ENCODE peak calls at places on chromosomes 6 and 20, in four cellular contexts. G is PC-3, U is esophagus squamous epithelium, E is adipocyte. D is an unnamed sample.

GRCh38 chr6:89840538-89840937 is 10.9 kb downstream of the CASP8AP2 start:
- DNase-seq in U (no peak), G (no peak), E (no peak), D (no peak)

GRCh38 chr6:74333406-74333805 is 637.4 kb downstream of the CD109 start:
- DNase-seq in E (peak; percentile 33), U (no peak), G (no peak), D (no peak)

GRCh38 chr6:13470240-13471140 is 16.9 kb downstream of the GFOD1 start:
- DNase-seq in U (no peak), G (no peak), E (no peak), D (no peak)

GRCh38 chr20:58458342-58459057 is 56.7 kb downstream of the APCDD1L start:
- DNase-seq in U (no peak), E (no peak), G (peak; percentile 22), D (no peak)

GRCh38 chr6:30841644-30842504 is 42.4 kb upstream of the DDR1 start:
- DNase-seq in U (no peak), E (no peak), G (no peak), D (no peak)

GRCh38 chr6:75204222-75204958 is 1.5 kb downstream of the COL12A1 start:
- DNase-seq in G (peak; percentile 86), E (peak; percentile 96), U (no peak), D (peak; percentile 64)

GRCh38 chr20:39070484-39071231 is 108.5 kb downstream of the DHX35 start:
- DNase-seq in U (no peak), G (peak; percentile 32), E (peak; percentile 34), D (no peak)

GRCh38 chr6:108798672-108799355 is 49.4 kb upstream of the ARMC2 start:
- DNase-seq in G (no peak), U (no peak), E (no peak), D (no peak)

GRCh38 chr6:120173250-120173649 is 823.7 kb upstream of the MAN1A1 start:
- DNase-seq in G (no peak), U (no peak), E (no peak), D (no peak)

GRCh38 chr6:88650029-88650619 is 313.3 kb downstream of the RNGTT start:
- DNase-seq in U (no peak), G (no peak), E (peak; percentile 84), D (no peak)

GRCh38 chr6:37103169-37104039 is 66.5 kb upstream of the PIM1 start:
- DNase-seq in G (peak; percentile 66), U (no peak), E (peak; percentile 42), D (no peak)

GRCh38 chr20:8652396-8652795 is 416.5 kb upstream of the PLCB4 start:
- DNase-seq in E (no peak), G (no peak), U (no peak), D (no peak)

GRCh38 chr6:163408352-163408991 is 6.0 kb upstream of the QKI start:
- DNase-seq in G (no peak), E (no peak), U (no peak), D (no peak)

GRCh38 chr20:32285082-32285620 is 7.7 kb downstream of the KIF3B start:
- DNase-seq in E (no peak), G (no peak), U (no peak), D (no peak)

GRCh38 chr20:41395669-41396664 is 29.3 kb upstream of the EMILIN3 start:
- DNase-seq in G (no peak), U (no peak), E (no peak), D (no peak)

GRCh38 chr6:159821726-159822125 is 21.6 kb downstream of the PNLDC1 start:
- DNase-seq in E (no peak), U (no peak), G (no peak), D (no peak)

GRCh38 chr20:51758978-51759544 is 9.1 kb downstream of the ATP9A start:
- DNase-seq in U (no peak), E (no peak), G (no peak), D (no peak)

GRCh38 chr6:5094327-5094726 is 9.2 kb downstream of the PPP1R3G start:
- DNase-seq in G (peak; percentile 76), E (peak; percentile 95), U (no peak), D (no peak)

GRCh38 chr20:17898548-17898994 is 70.0 kb downstream of the SNX5 start:
- DNase-seq in E (peak; percentile 91), G (peak; percentile 86), U (no peak), D (peak; percentile 72)

GRCh38 chr6:144190593-144190992 is 40.3 kb downstream of the STX11 start:
- DNase-seq in U (no peak), E (no peak), G (peak; percentile 77), D (peak; percentile 6)

DNA sequence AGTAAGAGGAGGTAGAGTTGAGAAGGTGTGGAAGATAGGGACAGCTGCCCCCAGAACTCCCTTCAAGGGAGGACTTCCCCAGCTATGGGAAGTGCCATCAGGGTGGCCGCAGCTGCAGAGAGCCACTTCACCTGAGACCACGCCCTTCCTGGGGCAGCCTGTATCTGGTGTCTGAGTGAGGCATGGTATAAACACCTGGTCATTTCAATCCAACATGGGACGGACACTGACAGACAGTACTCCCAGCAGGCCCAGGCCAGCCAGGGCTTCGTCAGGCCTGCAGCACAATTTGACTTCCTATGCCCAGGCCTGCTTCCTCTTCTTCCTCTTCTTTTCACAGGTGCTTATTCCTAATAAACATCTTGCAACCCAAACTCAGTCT is 4.5 kb downstream of the SOX12 start:
- DNase-seq in G (no peak), U (no peak), E (no peak), D (no peak)
- H3K4me1 ChIP-seq in G (peaks cover 18% of the 10 kb centered on the region), U (peaks cover 54% of the 10 kb centered on the region), E (peaks cover 15% of the 10 kb centered on the region), D (peaks cover 15% of the 10 kb centered on the region)

DNA sequence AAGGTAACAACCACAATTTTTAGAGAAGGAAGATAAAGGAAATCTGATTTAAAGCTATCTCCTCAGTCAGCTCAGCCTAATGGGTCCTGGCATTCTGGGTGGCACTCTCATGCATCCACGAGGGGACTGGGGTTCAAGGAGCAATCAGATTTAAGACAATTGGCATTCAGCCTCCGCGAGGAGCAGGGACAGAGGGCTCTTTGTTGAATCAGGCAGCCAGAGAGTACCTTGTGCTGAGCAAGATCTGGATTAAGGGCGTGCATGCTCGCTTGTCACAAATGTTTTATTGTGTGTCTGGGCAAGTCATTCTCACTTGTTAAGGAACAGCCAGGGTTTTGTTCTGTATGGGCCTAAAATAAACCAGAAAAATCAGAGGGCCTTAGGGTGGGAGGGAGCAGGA is 475.3 kb upstream of the NRSN1 start:
- DNase-seq in G (peak; percentile 8), U (no peak), E (no peak), D (no peak)
- H3K4me1 ChIP-seq in G (no peaks in the 10 kb centered on the region), U (no peaks in the 10 kb centered on the region), E (no peaks in the 10 kb centered on the region), D (no peaks in the 10 kb centered on the region)

GRCh38 chr20:48824830-48825550 is 2.8 kb downstream of the PREX1 start:
- DNase-seq in E (peak; percentile 35), G (no peak), U (no peak), D (no peak)
- H3K4me1 ChIP-seq in E (peaks cover 3% of the 10 kb centered on the region), G (peaks cover 56% of the 10 kb centered on the region), U (peaks cover 82% of the 10 kb centered on the region), D (peaks cover 70% of the 10 kb centered on the region)

GRCh38 chr20:46401478-46401860 is 4.9 kb downstream of the ELMO2 start:
- DNase-seq in U (no peak), E (no peak), G (no peak), D (no peak)
- H3K4me1 ChIP-seq in U (peaks cover 93% of the 10 kb centered on the region), E (peaks cover 53% of the 10 kb centered on the region), G (peaks cover 43% of the 10 kb centered on the region), D (peaks cover 92% of the 10 kb centered on the region)

DNA sequence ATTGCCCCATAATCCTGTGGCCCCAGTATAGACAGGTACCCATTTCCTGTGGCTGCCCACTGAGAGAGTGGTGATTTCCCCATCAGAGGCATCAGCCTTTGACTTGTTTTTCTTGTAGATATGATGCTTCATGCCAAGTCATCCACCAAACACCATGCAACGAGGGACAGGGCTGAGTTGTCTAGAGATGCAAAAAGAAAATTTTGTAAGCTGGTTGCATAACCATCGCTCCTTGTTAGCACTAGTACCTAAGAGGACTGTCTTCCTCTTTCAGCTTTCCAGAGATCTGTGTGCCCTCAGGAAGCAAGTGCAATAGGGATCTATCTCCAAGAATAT is 166.8 kb downstream of the BCAS1 start:
- DNase-seq in E (no peak), G (no peak), U (no peak), D (no peak)
- H3K4me1 ChIP-seq in E (peaks cover 62% of the 10 kb centered on the region), G (peaks cover 62% of the 10 kb centered on the region), U (peaks cover 79% of the 10 kb centered on the region), D (peaks cover 19% of the 10 kb centered on the region)

DNA sequence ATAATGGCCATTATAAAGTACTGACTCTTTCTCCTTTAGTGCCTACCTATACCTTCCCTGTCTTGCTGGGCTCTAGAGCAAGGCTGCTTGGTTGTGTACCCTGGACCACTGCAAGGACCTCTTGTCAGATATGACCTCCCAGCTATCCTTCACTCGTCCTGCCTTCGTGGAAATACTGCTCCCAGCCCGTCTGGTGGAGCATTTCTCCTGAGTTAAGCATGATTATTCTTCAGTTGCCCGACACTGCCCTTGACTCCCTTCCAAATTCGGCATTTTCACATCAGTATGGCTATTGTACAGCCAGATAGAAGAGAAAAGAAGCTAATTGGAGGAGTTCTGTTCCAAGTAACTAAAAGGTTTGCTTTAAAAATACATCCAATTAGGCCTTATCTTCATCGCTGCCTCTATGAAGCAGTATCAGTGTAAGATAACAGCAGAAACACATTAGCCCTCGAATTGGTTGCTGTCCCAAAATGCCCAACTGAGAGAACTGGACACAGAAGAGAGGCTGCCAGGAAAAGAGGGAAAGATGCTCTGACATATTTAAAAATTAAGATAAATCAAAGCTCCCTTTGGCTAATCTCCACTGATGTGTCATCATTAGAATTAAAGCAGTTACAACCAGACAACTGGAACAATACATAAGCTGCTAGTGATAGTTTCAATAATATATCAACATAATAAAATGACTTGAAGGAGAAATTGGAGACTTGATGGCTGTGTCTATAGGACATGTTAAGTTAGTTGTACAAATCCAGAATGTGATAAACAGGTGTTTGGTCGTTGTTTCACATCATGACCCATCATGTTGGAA is 54.4 kb downstream of the OPRM1 start:
- DNase-seq in G (no peak), E (no peak), U (no peak), D (no peak)
- H3K4me1 ChIP-seq in G (no peaks in the 10 kb centered on the region), E (no peaks in the 10 kb centered on the region), U (no peaks in the 10 kb centered on the region), D (no peaks in the 10 kb centered on the region)

DNA sequence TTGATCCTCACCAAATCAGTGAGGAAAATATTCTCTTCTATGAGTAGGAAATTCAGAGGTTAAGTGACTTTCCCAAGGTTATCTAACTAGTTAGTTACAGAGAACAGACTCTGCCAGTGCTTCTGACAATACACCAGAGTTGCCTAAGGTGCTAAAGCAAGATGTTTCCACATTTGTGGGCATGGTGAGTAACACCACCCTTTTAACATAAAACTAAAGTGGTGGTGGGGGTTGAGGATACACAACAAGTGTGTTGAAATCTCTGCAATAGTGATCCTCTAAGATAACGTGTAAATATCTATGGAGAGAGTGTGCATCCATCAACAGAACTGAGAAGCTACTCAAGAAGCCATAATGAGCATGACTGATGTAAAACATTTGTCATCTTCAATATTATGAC is 11.7 kb downstream of the VNN2 start:
- DNase-seq in E (peak; percentile 25), G (no peak), U (no peak), D (no peak)
- H3K4me1 ChIP-seq in E (no peaks in the 10 kb centered on the region), G (no peaks in the 10 kb centered on the region), U (no peaks in the 10 kb centered on the region), D (no peaks in the 10 kb centered on the region)

DNA sequence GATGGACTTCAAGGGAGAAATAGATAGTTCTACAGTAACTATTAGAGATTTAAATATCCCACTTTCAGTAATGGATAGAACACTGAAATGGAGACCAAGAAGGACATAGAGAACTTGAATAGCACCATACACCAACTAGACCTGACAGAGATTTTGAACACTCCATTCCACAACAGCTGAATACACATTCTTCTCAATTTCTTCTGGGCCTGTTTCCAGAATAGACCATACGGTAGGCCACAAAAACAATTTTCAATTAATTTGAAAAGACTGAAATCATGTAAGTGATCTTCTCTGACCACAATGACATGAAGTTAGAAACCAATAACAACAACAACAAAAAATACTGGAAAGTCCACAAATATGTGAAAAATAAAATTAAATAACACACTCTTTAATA is 979.1 kb upstream of the FLRT3 start:
- DNase-seq in E (no peak), G (no peak), U (no peak), D (no peak)
- H3K4me1 ChIP-seq in E (peaks cover 4% of the 10 kb centered on the region), G (no peaks in the 10 kb centered on the region), U (no peaks in the 10 kb centered on the region), D (no peaks in the 10 kb centered on the region)

D was measured in tibial nerve.